ENCODE peak calls at places on chromosomes 1 and 21, in seven cellular contexts. X is GM12891, A is K562, Z is H1, T is SK-N-SH, W is GM12892, B is GM12878. F is an unnamed sample.

GRCh38 chr1:228938248-228938891 is 203.1 kb downstream of the RHOU start:
- DNase-seq in X (no peak), A (no peak), Z (no peak), T (no peak), W (no peak), B (no peak), F (peak; percentile 68)

GRCh38 chr1:33244143-33244808 is 12.0 kb upstream of the ZNF362 start:
- DNase-seq in X (no peak), A (no peak), Z (no peak), T (no peak), W (no peak), B (no peak), F (peak; percentile 80)

GRCh38 chr1:84096121-84096635 is 47.9 kb upstream of the PRKACB start:
- DNase-seq in X (no peak), A (no peak), Z (no peak), T (no peak), W (no peak), B (no peak), F (no peak)

GRCh38 chr1:230127105-230128054 is 60.3 kb downstream of the GALNT2 start:
- DNase-seq in X (no peak), A (peak; percentile 99), Z (no peak), T (no peak), W (no peak), B (no peak), F (no peak)

GRCh38 chr1:107952989-107953388 is 12.0 kb downstream of the VAV3 start:
- DNase-seq in X (no peak), A (no peak), Z (no peak), T (no peak), W (no peak), B (no peak), F (no peak)

GRCh38 chr1:47452426-47452825 is 14.6 kb downstream of the FOXD2 start:
- DNase-seq in X (no peak), A (no peak), Z (no peak), T (no peak), W (no peak), B (no peak), F (no peak)

GRCh38 chr1:210949489-210949888 is 184.5 kb downstream of the KCNH1 start:
- DNase-seq in X (no peak), A (no peak), Z (no peak), T (peak; percentile 12), W (no peak), B (no peak), F (no peak)

GRCh38 chr1:218369688-218370511 is 24.8 kb downstream of the TGFB2 start:
- DNase-seq in X (no peak), A (no peak), Z (no peak), T (no peak), W (no peak), B (no peak), F (no peak)

GRCh38 chr21:32328595-32328994 is 29.9 kb downstream of the MRAP start:
- DNase-seq in X (no peak), A (no peak), Z (no peak), T (no peak), W (no peak), B (no peak), F (no peak)

GRCh38 chr1:208835082-208835467 is 590.9 kb upstream of the PLXNA2 start:
- DNase-seq in X (no peak), A (no peak), Z (no peak), T (no peak), W (no peak), B (no peak), F (no peak)

GRCh38 chr1:18812540-18812939 is 46.9 kb downstream of the TAS1R2 start:
- DNase-seq in X (no peak), A (no peak), Z (no peak), T (no peak), W (no peak), B (no peak), F (no peak)

GRCh38 chr1:100960098-100960497 is 64.2 kb downstream of the SLC30A7 start:
- DNase-seq in X (no peak), A (no peak), Z (no peak), T (no peak), W (no peak), B (no peak), F (no peak)

GRCh38 chr1:25543425-25544242 is at the start of gene LDLRAP1:
- DNase-seq in X (peak; percentile 84), A (peak; percentile 88), Z (peak; percentile 21), T (peak; percentile 96), W (peak; percentile 84), B (no peak), F (peak; percentile 37)

DNA sequence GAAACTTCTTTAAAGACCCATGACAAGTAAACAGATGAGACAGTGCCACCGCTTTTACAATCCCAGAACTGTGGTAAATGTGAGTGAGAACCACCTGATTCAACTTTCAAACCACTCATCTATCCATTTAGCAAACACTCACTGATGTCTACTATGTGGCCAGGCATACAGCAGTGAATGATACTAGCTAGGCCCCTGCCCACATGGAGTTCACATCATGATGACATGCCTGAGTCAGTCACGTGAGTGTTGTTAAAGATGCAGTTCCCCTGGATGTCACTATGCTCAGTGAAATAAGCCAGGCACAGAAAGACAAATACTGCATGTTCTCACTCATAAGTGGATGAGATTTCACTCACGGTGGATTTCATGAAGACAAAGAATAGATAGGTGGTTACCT is 28.4 kb downstream of the STX6 start:
- DNase-seq in X (no peak), A (peak; percentile 14), Z (no peak), T (no peak), W (no peak), B (no peak), F (no peak)
- TF ChIP-seq TAF1 in X (no peak), A (no peak), Z (no peak), T (no peak), W (no peak), B (no peak), F (no peak)

GRCh38 chr1:2145946-2146835 is 48.4 kb downstream of the FAAP20 start:
- DNase-seq in X (no peak), A (no peak), Z (no peak), T (no peak), W (no peak), B (no peak), F (no peak)
- TF ChIP-seq TAF1 in X (no peak), A (no peak), Z (no peak), T (no peak), W (no peak), B (no peak), F (no peak)

DNA sequence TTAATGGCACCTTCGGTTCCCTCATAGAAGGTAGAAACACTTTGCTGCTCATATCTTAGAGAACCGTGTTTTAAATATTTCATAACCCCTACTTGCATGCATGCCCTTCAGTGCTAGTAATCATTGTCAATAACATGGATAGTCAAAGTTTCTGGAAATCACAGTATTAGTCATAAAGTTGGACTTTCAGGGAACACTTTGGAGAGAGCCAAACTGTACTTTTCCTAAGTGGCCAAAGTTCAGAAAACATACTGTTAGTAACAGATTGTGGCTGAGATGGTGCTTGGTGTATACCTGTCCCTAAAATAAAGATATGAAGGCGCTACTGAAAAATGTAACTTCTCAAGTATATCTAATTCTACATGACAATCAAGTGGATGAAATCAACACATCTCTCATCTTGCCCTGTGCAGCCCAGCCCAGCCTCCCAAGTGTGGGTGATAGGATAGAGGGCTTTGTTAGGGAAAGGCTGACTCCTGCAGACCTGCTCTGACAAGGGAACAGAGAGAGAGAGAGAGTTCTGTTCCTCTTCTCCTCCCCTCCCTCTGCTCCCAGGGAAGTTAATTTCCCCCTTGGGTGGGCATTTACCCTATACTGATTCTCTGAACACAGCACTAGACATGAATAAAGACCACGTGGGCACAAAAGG is 14.4 kb downstream of the MYOC start:
- DNase-seq in X (no peak), A (no peak), Z (no peak), T (no peak), W (no peak), B (no peak), F (peak; percentile 5)
- TF ChIP-seq TAF1 in X (no peak), A (no peak), Z (no peak), T (no peak), W (no peak), B (no peak), F (no peak)

DNA sequence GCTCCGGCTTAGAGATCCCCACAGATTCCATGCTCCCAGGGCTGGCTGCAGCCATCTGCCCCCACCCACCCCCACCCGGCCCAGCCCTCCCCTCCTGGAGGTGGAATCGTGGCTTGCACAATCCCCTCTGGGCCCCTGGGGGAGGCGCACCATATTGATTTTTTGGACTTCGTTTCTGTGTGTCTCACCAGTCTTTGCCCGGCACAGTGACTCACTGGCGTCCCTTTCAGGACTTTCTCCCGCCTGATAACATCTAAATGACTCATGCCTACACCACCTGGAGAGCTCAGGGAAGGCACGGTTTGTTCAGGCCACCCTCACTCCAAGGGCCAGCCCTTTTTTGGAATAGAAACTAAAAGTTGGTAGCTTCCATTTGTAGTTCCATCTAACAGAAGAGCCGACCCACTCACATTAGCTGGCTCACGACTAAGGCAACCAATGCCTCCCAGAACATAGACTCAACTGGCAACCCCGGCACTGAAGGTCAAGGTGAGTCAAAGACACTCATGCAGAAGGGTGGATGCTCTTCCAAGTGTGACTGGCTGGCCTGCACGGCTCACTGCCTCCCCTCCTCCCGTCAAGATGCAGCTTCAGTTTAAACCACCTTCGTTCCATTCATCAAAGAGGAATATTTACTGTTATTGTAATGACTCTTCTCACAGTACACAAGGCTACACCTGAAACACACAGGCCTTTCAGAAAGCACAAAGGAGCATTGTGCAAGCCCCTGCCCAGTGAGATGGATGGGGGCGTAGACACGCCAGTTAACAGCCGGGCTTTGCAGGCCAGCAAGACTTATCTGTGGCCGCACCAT is 18.1 kb upstream of the ETS2 start:
- DNase-seq in X (no peak), A (peak; percentile 88), Z (no peak), T (no peak), W (peak; percentile 27), B (no peak), F (peak; percentile 99)
- TF ChIP-seq TAF1 in X (no peak), A (no peak), Z (no peak), T (no peak), W (no peak), B (no peak), F (peak; percentile 42)

GRCh38 chr21:43965911-43966585 is 46.1 kb upstream of the TRAPPC10 start:
- DNase-seq in X (no peak), A (no peak), Z (no peak), T (no peak), W (no peak), B (no peak), F (no peak)
- TF ChIP-seq TAF1 in X (no peak), A (no peak), Z (no peak), T (no peak), W (no peak), B (no peak), F (no peak)

GRCh38 chr1:233294991-233295774 is at the start of gene PCNX2:
- DNase-seq in X (peak; percentile 61), A (peak; percentile 20), Z (no peak), T (peak; percentile 86), W (peak; percentile 58), B (no peak), F (no peak)

GRCh38 chr1:233289676-233290075 is 5.8 kb downstream of the PCNX2 start:
- DNase-seq in X (no peak), A (no peak), Z (peak; percentile 76), T (no peak), W (no peak), B (no peak), F (no peak)

GRCh38 chr1:233290609-233291008 is 4.9 kb downstream of the PCNX2 start:
- DNase-seq in X (no peak), A (no peak), Z (no peak), T (no peak), W (no peak), B (no peak), F (no peak)

GRCh38 chr1:233295775-233296322 is 324 bp upstream of the PCNX2 start:
- DNase-seq in X (no peak), A (no peak), Z (no peak), T (no peak), W (no peak), B (no peak), F (no peak)

GRCh38 chr1:233293556-233294446 is 1.7 kb downstream of the PCNX2 start:
- DNase-seq in X (no peak), A (no peak), Z (no peak), T (no peak), W (no peak), B (no peak), F (no peak)
- TF ChIP-seq TAF1 in X (no peak), A (no peak), Z (no peak), T (no peak), W (no peak), B (no peak), F (no peak)

F was measured in HepG2.